ENCODE peak calls at places on chromosomes 3 and 15, in nine cellular contexts. W, N, R, H, F, Q, G, V and S are unnamed samples.

GRCh38 chr15:90184119-90184785 is 16.9 kb upstream of the SEMA4B start:
- DNase-seq in W (peak), G (no peak), R (no peak), Q (peak), F (no peak), N (no peak), V (no peak), H (peak), S (peak)

GRCh38 chr3:87793322-87793877 is 265.4 kb downstream of the CGGBP1 start:
- DNase-seq in W (no peak), F (no peak), R (no peak), Q (no peak), G (no peak), V (no peak), N (no peak), H (no peak), S (no peak)

GRCh38 chr15:71626596-71627088 is 183.7 kb upstream of the NR2E3 start:
- DNase-seq in F (no peak), N (no peak), Q (no peak), G (no peak), W (no peak), R (no peak), V (no peak), H (no peak), S (no peak)

GRCh38 chr15:90557651-90558084 is 27.9 kb downstream of the CRTC3 start:
- DNase-seq in N (no peak), W (no peak), R (no peak), G (no peak), Q (no peak), F (no peak), H (peak), V (no peak), S (peak)

GRCh38 chr3:106485202-106485601 is 616.4 kb upstream of the CBLB start:
- DNase-seq in Q (no peak), H (no peak), G (no peak), N (no peak), V (no peak), R (no peak), W (no peak), F (no peak), S (no peak)

GRCh38 chr3:187994221-187995085 is 159.5 kb upstream of the LPP start:
- DNase-seq in R (no peak), H (no peak), G (no peak), N (no peak), F (peak), Q (no peak), V (no peak), W (no peak), S (no peak)

GRCh38 chr15:47301481-47301880 is 415.8 kb upstream of the SEMA6D start:
- DNase-seq in Q (no peak), R (no peak), F (no peak), G (no peak), W (peak), N (no peak), V (no peak), H (no peak), S (no peak)

GRCh38 chr15:60396964-60397771 is 618 bp downstream of the ANXA2 start:
- DNase-seq in R (peak), V (no peak), N (no peak), F (peak), Q (peak), H (peak), W (peak), G (peak), S (peak)

GRCh38 chr3:48739955-48740823 is 23.2 kb upstream of the IP6K2 start:
- DNase-seq in V (peak), R (peak), W (peak), G (peak), Q (peak), N (peak), F (peak), H (peak), S (peak)

GRCh38 chr3:173750591-173750990 is 353.0 kb downstream of the NLGN1 start:
- DNase-seq in R (no peak), H (no peak), W (no peak), G (no peak), N (no peak), F (no peak), Q (no peak), V (no peak), S (no peak)

GRCh38 chr3:130849111-130849552 is 44.8 kb upstream of the ATP2C1 start:
- DNase-seq in R (no peak), F (no peak), H (peak), V (no peak), W (peak), Q (peak), N (no peak), G (no peak), S (peak)

GRCh38 chr3:101994386-101994785 is 145.1 kb downstream of the NFKBIZ start:
- DNase-seq in G (no peak), Q (no peak), F (no peak), V (no peak), W (no peak), H (no peak), R (no peak), N (no peak), S (no peak)

GRCh38 chr15:55969582-55969981 is 23.8 kb downstream of the NEDD4 start:
- DNase-seq in V (no peak), Q (no peak), F (no peak), W (no peak), N (no peak), R (no peak), H (no peak), G (no peak), S (no peak)

GRCh38 chr15:85785887-85786777 is 8.6 kb downstream of the KLHL25 start:
- DNase-seq in G (no peak), Q (peak), V (no peak), R (no peak), N (no peak), F (no peak), H (peak), W (peak), S (no peak)

GRCh38 chr3:122859021-122859805 is 64.3 kb downstream of the SLC49A4 start:
- DNase-seq in N (no peak), W (no peak), G (no peak), H (no peak), R (no peak), V (no peak), Q (no peak), F (no peak), S (no peak)

GRCh38 chr3:149234671-149235245 is 13.1 kb upstream of the CP start:
- DNase-seq in F (no peak), H (no peak), G (no peak), R (no peak), V (no peak), Q (no peak), W (no peak), N (no peak), S (no peak)

GRCh38 chr3:143090486-143090885 is 29.1 kb upstream of the CHST2 start:
- DNase-seq in N (no peak), G (no peak), R (no peak), Q (no peak), V (no peak), H (no peak), F (no peak), W (peak), S (peak)

GRCh38 chr15:88649753-88650551 is 11.1 kb downstream of the ISG20 start:
- DNase-seq in H (no peak), G (no peak), Q (no peak), F (no peak), V (no peak), R (no peak), W (no peak), N (no peak), S (no peak)